ENCODE peak calls at places on chromosomes 11 and 22, in ten cellular contexts. D is germinal center; E is lower leg skin; G is T1000; U is mesenchymal stem cell; T is non-pigmented ciliary epithelial cell; J is astrocyte; V is activated CD4-positive, alpha-beta T cell treated with anti-CD3 and anti-CD28 coated beads for 1 hour; H is brain microvascular endothelial cell; B is A549. M is an unnamed sample.

GRCh38 chr11:28342704-28343103 is 234.5 kb downstream of the METTL15 start:
- DNase-seq in D (no peak), E (no peak), G (no peak), U (peak; percentile 39), T (peak; percentile 41), J (peak; percentile 63), V (no peak), H (no peak), B (no peak), M (peak; percentile 40)

GRCh38 chr11:2775083-2775625 is 75.4 kb upstream of the KCNQ1OT1 start:
- DNase-seq in D (no peak), E (peak; percentile 70), G (no peak), U (no peak), T (no peak), J (no peak), V (no peak), H (no peak), B (no peak), M (no peak)

GRCh38 chr11:13101836-13102574 is 92.9 kb downstream of the RASSF10 start:
- DNase-seq in D (no peak), E (no peak), G (no peak), U (no peak), T (no peak), J (no peak), V (no peak), H (no peak), B (no peak), M (no peak)

GRCh38 chr11:43904737-43905515 is 24.3 kb downstream of the ALKBH3 start:
- DNase-seq in D (no peak), E (no peak), G (no peak), U (peak; percentile 53), T (no peak), J (peak; percentile 63), V (no peak), H (peak; percentile 74), B (no peak), M (peak; percentile 88)

GRCh38 chr22:49413551-49413950 is 414.1 kb downstream of the BRD1 start:
- DNase-seq in D (no peak), E (peak; percentile 37), G (no peak), U (no peak), T (no peak), J (no peak), V (no peak), H (no peak), B (no peak), M (no peak)

GRCh38 chr11:67627788-67628624 is 1.7 kb downstream of the NUDT8 start:
- DNase-seq in D (no peak), E (no peak), G (no peak), U (no peak), T (no peak), J (no peak), V (no peak), H (no peak), B (no peak), M (no peak)

GRCh38 chr11:34866375-34866774 is 49.8 kb downstream of the APIP start:
- DNase-seq in D (no peak), E (no peak), G (no peak), U (peak; percentile 67), T (no peak), J (no peak), V (no peak), H (no peak), B (no peak), M (peak; percentile 46)

GRCh38 chr11:119744577-119744976 is 15.6 kb upstream of the NECTIN1 start:
- DNase-seq in D (no peak), E (no peak), G (no peak), U (no peak), T (no peak), J (no peak), V (no peak), H (no peak), B (no peak), M (no peak)

GRCh38 chr11:33622231-33622630 is 78.4 kb downstream of the C11orf91 start:
- DNase-seq in D (no peak), E (no peak), G (no peak), U (no peak), T (peak; percentile 31), J (peak; percentile 85), V (no peak), H (peak; percentile 57), B (no peak), M (peak; percentile 60)

GRCh38 chr11:3841426-3842304 is 906 bp upstream of the RHOG start:
- DNase-seq in D (peak; percentile 86), E (no peak), G (peak; percentile 82), U (peak; percentile 90), T (peak; percentile 27), J (peak; percentile 64), V (peak; percentile 89), H (peak; percentile 84), B (peak; percentile 80), M (peak; percentile 91)

GRCh38 chr11:100675115-100675650 is 11.9 kb upstream of the ARHGAP42 start:
- DNase-seq in D (no peak), E (no peak), G (no peak), U (no peak), T (no peak), J (no peak), V (no peak), H (no peak), B (no peak), M (no peak)

GRCh38 chr11:15826826-15827225 is 529.5 kb downstream of the SOX6 start:
- DNase-seq in D (peak; percentile 14), E (no peak), G (no peak), U (no peak), T (no peak), J (no peak), V (no peak), H (peak; percentile 17), B (peak; percentile 25), M (peak; percentile 21)

GRCh38 chr11:111585371-111585770 is 16.9 kb upstream of the SIK2 start:
- DNase-seq in D (no peak), E (no peak), G (no peak), U (peak; percentile 71), T (no peak), J (peak; percentile 79), V (no peak), H (peak; percentile 91), B (no peak), M (peak; percentile 76)